ENCODE peak calls at places on chromosome 1, in five cellular contexts. One of them, this sample, is unnamed.

GRCh38 chr1:226619031-226619430 is 70.5 kb downstream of the STUM start:
- DNase-seq in NCI-H2171: no peak
- DNase-seq in cardiac fibroblast: no peak
- DNase-seq in IMR-90: no peak
- DNase-seq in HFFc6: no peak
- DNase-seq in this sample: no peak

GRCh38 chr1:31502926-31503511 is 73.3 kb upstream of the TINAGL1 start:
- DNase-seq in NCI-H2171: no peak
- DNase-seq in cardiac fibroblast: no peak
- DNase-seq in IMR-90: no peak
- DNase-seq in HFFc6: no peak
- DNase-seq in this sample: no peak

GRCh38 chr1:94039514-94039870 is 81.5 kb downstream of the ABCA4 start:
- DNase-seq in NCI-H2171: no peak
- DNase-seq in cardiac fibroblast: peak
- DNase-seq in IMR-90: peak
- DNase-seq in HFFc6: peak
- DNase-seq in this sample: peak

GRCh38 chr1:47709302-47710074 is 271.6 kb downstream of the FOXD2 start:
- DNase-seq in NCI-H2171: peak
- DNase-seq in cardiac fibroblast: no peak
- DNase-seq in IMR-90: no peak
- DNase-seq in HFFc6: no peak
- DNase-seq in this sample: peak

GRCh38 chr1:16146888-16147614 is 8.8 kb downstream of the EPHA2 start:
- DNase-seq in NCI-H2171: no peak
- DNase-seq in cardiac fibroblast: peak
- DNase-seq in IMR-90: peak
- DNase-seq in HFFc6: peak
- DNase-seq in this sample: no peak

GRCh38 chr1:119631433-119632102 is 16.5 kb downstream of the ZNF697 start:
- DNase-seq in NCI-H2171: peak
- DNase-seq in cardiac fibroblast: peak
- DNase-seq in IMR-90: peak
- DNase-seq in HFFc6: peak
- DNase-seq in this sample: no peak

GRCh38 chr1:54919367-54920359 is 32.7 kb upstream of the DHCR24 start:
- DNase-seq in NCI-H2171: no peak
- DNase-seq in cardiac fibroblast: no peak
- DNase-seq in IMR-90: no peak
- DNase-seq in HFFc6: no peak
- DNase-seq in this sample: no peak

GRCh38 chr1:82269466-82269865 is 468.7 kb downstream of the ADGRL2 start:
- DNase-seq in NCI-H2171: no peak
- DNase-seq in cardiac fibroblast: peak
- DNase-seq in IMR-90: no peak
- DNase-seq in HFFc6: no peak
- DNase-seq in this sample: no peak

GRCh38 chr1:158002630-158003408 is 9.4 kb downstream of the KIRREL1 start:
- DNase-seq in NCI-H2171: no peak
- DNase-seq in cardiac fibroblast: no peak
- DNase-seq in IMR-90: peak
- DNase-seq in HFFc6: peak
- DNase-seq in this sample: no peak

GRCh38 chr1:109637446-109637845 is 17.8 kb downstream of the AMPD2 start:
- DNase-seq in NCI-H2171: no peak
- DNase-seq in cardiac fibroblast: no peak
- DNase-seq in IMR-90: no peak
- DNase-seq in HFFc6: no peak
- DNase-seq in this sample: no peak

GRCh38 chr1:200252526-200252925 is 157.3 kb downstream of the ZNF281 start:
- DNase-seq in NCI-H2171: no peak
- DNase-seq in cardiac fibroblast: peak
- DNase-seq in IMR-90: peak
- DNase-seq in HFFc6: peak
- DNase-seq in this sample: no peak

GRCh38 chr1:41907446-41907845 is 11.3 kb downstream of the HIVEP3 start:
- DNase-seq in NCI-H2171: no peak
- DNase-seq in cardiac fibroblast: no peak
- DNase-seq in IMR-90: no peak
- DNase-seq in HFFc6: no peak
- DNase-seq in this sample: no peak

GRCh38 chr1:115949156-115949555 is 27.2 kb upstream of the SLC22A15 start:
- DNase-seq in NCI-H2171: no peak
- DNase-seq in cardiac fibroblast: peak
- DNase-seq in IMR-90: no peak
- DNase-seq in HFFc6: peak
- DNase-seq in this sample: no peak

GRCh38 chr1:185404864-185405568 is 88.0 kb upstream of the IVNS1ABP start:
- DNase-seq in NCI-H2171: no peak
- DNase-seq in cardiac fibroblast: no peak
- DNase-seq in IMR-90: no peak
- DNase-seq in HFFc6: no peak
- DNase-seq in this sample: no peak

GRCh38 chr1:47918257-47918867 is 78.8 kb downstream of the TRABD2B start:
- DNase-seq in NCI-H2171: no peak
- DNase-seq in cardiac fibroblast: no peak
- DNase-seq in IMR-90: no peak
- DNase-seq in HFFc6: no peak
- DNase-seq in this sample: no peak

GRCh38 chr1:64933296-64934070 is 32.9 kb downstream of the JAK1 start:
- DNase-seq in NCI-H2171: no peak
- DNase-seq in cardiac fibroblast: peak
- DNase-seq in IMR-90: peak
- DNase-seq in HFFc6: peak
- DNase-seq in this sample: no peak

GRCh38 chr1:208129489-208129888 is 114.7 kb downstream of the PLXNA2 start:
- DNase-seq in NCI-H2171: no peak
- DNase-seq in cardiac fibroblast: no peak
- DNase-seq in IMR-90: no peak
- DNase-seq in HFFc6: no peak
- DNase-seq in this sample: no peak

GRCh38 chr1:20322081-20322824 is 31.6 kb downstream of the VWA5B1 start:
- DNase-seq in NCI-H2171: no peak
- DNase-seq in cardiac fibroblast: no peak
- DNase-seq in IMR-90: peak
- DNase-seq in HFFc6: no peak
- DNase-seq in this sample: no peak

GRCh38 chr1:244074559-244075171 is 23.6 kb downstream of the ZBTB18 start:
- DNase-seq in NCI-H2171: no peak
- DNase-seq in cardiac fibroblast: no peak
- DNase-seq in IMR-90: no peak
- DNase-seq in HFFc6: no peak
- DNase-seq in this sample: no peak

GRCh38 chr1:83990734-83991133 is 8.2 kb downstream of the TTLL7 start:
- DNase-seq in NCI-H2171: no peak
- DNase-seq in cardiac fibroblast: no peak
- DNase-seq in IMR-90: no peak
- DNase-seq in HFFc6: no peak
- DNase-seq in this sample: no peak

GRCh38 chr1:64811131-64811530 is 66.3 kb downstream of the RAVER2 start:
- DNase-seq in NCI-H2171: no peak
- DNase-seq in cardiac fibroblast: no peak
- DNase-seq in IMR-90: no peak
- DNase-seq in HFFc6: no peak
- DNase-seq in this sample: no peak

GRCh38 chr1:104706631-104707147 is 957.0 kb downstream of the AMY1C start:
- DNase-seq in NCI-H2171: no peak
- DNase-seq in cardiac fibroblast: peak
- DNase-seq in IMR-90: no peak
- DNase-seq in HFFc6: no peak
- DNase-seq in this sample: peak

GRCh38 chr1:84855168-84855567 is 37.8 kb downstream of the LPAR3 start:
- DNase-seq in NCI-H2171: no peak
- DNase-seq in cardiac fibroblast: peak
- DNase-seq in IMR-90: peak
- DNase-seq in HFFc6: no peak
- DNase-seq in this sample: no peak

GRCh38 chr1:48061162-48062136 is 64.3 kb upstream of the TRABD2B start:
- DNase-seq in NCI-H2171: peak
- DNase-seq in cardiac fibroblast: peak
- DNase-seq in IMR-90: peak
- DNase-seq in HFFc6: no peak
- DNase-seq in this sample: peak

GRCh38 chr1:225866061-225866844 is 15.9 kb downstream of the TMEM63A start:
- DNase-seq in NCI-H2171: no peak
- DNase-seq in cardiac fibroblast: peak
- DNase-seq in IMR-90: peak
- DNase-seq in HFFc6: peak
- DNase-seq in this sample: no peak

GRCh38 chr1:245467804-245468203 is 313.0 kb downstream of the KIF26B start:
- DNase-seq in NCI-H2171: no peak
- DNase-seq in cardiac fibroblast: no peak
- DNase-seq in IMR-90: no peak
- DNase-seq in HFFc6: no peak
- DNase-seq in this sample: no peak

GRCh38 chr1:100219879-100220278 is 29.8 kb downstream of the DBT start:
- DNase-seq in NCI-H2171: no peak
- DNase-seq in cardiac fibroblast: peak
- DNase-seq in IMR-90: no peak
- DNase-seq in HFFc6: no peak
- DNase-seq in this sample: no peak

GRCh38 chr1:10415211-10415930 is 14.9 kb upstream of the CENPS start:
- DNase-seq in NCI-H2171: no peak
- DNase-seq in cardiac fibroblast: peak
- DNase-seq in IMR-90: peak
- DNase-seq in HFFc6: peak
- DNase-seq in this sample: no peak

GRCh38 chr1:8903410-8903809 is 24.9 kb upstream of the ENO1 start:
- DNase-seq in NCI-H2171: no peak
- DNase-seq in cardiac fibroblast: peak
- DNase-seq in IMR-90: no peak
- DNase-seq in HFFc6: peak
- DNase-seq in this sample: no peak

GRCh38 chr1:224851850-224852261 is 77.6 kb upstream of the DNAH14 start:
- DNase-seq in NCI-H2171: no peak
- DNase-seq in cardiac fibroblast: no peak
- DNase-seq in IMR-90: no peak
- DNase-seq in HFFc6: no peak
- DNase-seq in this sample: no peak

GRCh38 chr1:81142099-81142776 is 658.5 kb upstream of the ADGRL2 start:
- DNase-seq in NCI-H2171: no peak
- DNase-seq in cardiac fibroblast: peak
- DNase-seq in IMR-90: peak
- DNase-seq in HFFc6: peak
- DNase-seq in this sample: no peak

GRCh38 chr1:186178426-186179043 is 196.5 kb downstream of the TPR start:
- DNase-seq in NCI-H2171: peak
- DNase-seq in cardiac fibroblast: no peak
- DNase-seq in IMR-90: no peak
- DNase-seq in HFFc6: no peak
- DNase-seq in this sample: no peak

GRCh38 chr1:119132179-119132578 is 8.3 kb downstream of the WARS2 start:
- DNase-seq in NCI-H2171: no peak
- DNase-seq in cardiac fibroblast: peak
- DNase-seq in IMR-90: no peak
- DNase-seq in HFFc6: no peak
- DNase-seq in this sample: no peak

GRCh38 chr1:17979815-17980214 is 127.8 kb upstream of the IGSF21 start:
- DNase-seq in NCI-H2171: peak
- DNase-seq in cardiac fibroblast: no peak
- DNase-seq in IMR-90: no peak
- DNase-seq in HFFc6: no peak
- DNase-seq in this sample: no peak

GRCh38 chr1:210588357-210588756 is 259.7 kb downstream of the HHAT start:
- DNase-seq in NCI-H2171: no peak
- DNase-seq in cardiac fibroblast: no peak
- DNase-seq in IMR-90: no peak
- DNase-seq in HFFc6: no peak
- DNase-seq in this sample: no peak

GRCh38 chr1:40306296-40306695 is 10.8 kb downstream of the COL9A2 start:
- DNase-seq in NCI-H2171: no peak
- DNase-seq in cardiac fibroblast: no peak
- DNase-seq in IMR-90: no peak
- DNase-seq in HFFc6: no peak
- DNase-seq in this sample: no peak

This sample was measured in NCI-H2227 treated with DMSO at 0.1 percent for 48 hours.